ENCODE peak calls at places on chromosomes 2 and 18, in nine cellular contexts. R is fibroblast of lung, W is fibroblast of the aortic adventitia, E is A549, D is mesothelial cell of epicardium, A is RWPE2, K is GM06990, U is GM12865, C is breast epithelium. Z is an unnamed sample.

GRCh38 chr2:1835581-1836201 is 91.4 kb upstream of the PXDN start:
- DNase-seq in R (no peak), W (no peak), E (no peak), D (no peak), A (no peak), K (no peak), U (no peak), C (no peak), Z (no peak)

GRCh38 chr2:162261032-162261945 is 18.0 kb upstream of the FAP start:
- DNase-seq in R (peak), W (peak), E (no peak), D (no peak), A (no peak), K (no peak), U (peak), C (no peak), Z (peak)

GRCh38 chr18:9022397-9023170 is 79.9 kb upstream of the NDUFV2 start:
- DNase-seq in R (no peak), W (peak), E (no peak), D (no peak), A (no peak), K (no peak), U (no peak), C (no peak), Z (no peak)

GRCh38 chr2:26333286-26333685 is 12.7 kb upstream of the SELENOI start:
- DNase-seq in R (no peak), W (no peak), E (no peak), D (no peak), A (no peak), K (no peak), U (no peak), C (no peak), Z (no peak)

GRCh38 chr2:17710547-17711248 is 42.9 kb downstream of the SMC6 start:
- DNase-seq in R (no peak), W (no peak), E (no peak), D (no peak), A (no peak), K (no peak), U (no peak), C (no peak), Z (no peak)

GRCh38 chr2:95670167-95670566 is 78.4 kb downstream of the TRIM43 start:
- DNase-seq in R (peak), W (peak), E (no peak), D (no peak), A (no peak), K (no peak), U (no peak), C (no peak), Z (no peak)

GRCh38 chr18:57895182-57895581 is 92.1 kb upstream of the ATP8B1 start:
- DNase-seq in R (no peak), W (no peak), E (no peak), D (no peak), A (no peak), K (no peak), U (no peak), C (no peak), Z (no peak)

GRCh38 chr2:28661589-28662001 is 90.0 kb upstream of the PPP1CB start:
- DNase-seq in R (peak), W (peak), E (no peak), D (no peak), A (no peak), K (no peak), U (no peak), C (no peak), Z (peak)

GRCh38 chr2:3201296-3201695 is 176.3 kb downstream of the EIPR1 start:
- DNase-seq in R (no peak), W (no peak), E (no peak), D (no peak), A (no peak), K (no peak), U (no peak), C (no peak), Z (no peak)

GRCh38 chr2:54239427-54239826 is 16.6 kb downstream of the TSPYL6 start:
- DNase-seq in R (peak), W (peak), E (no peak), D (no peak), A (no peak), K (no peak), U (no peak), C (no peak), Z (peak)

GRCh38 chr2:236341721-236342120 is 77.5 kb upstream of the ASB18 start:
- DNase-seq in R (no peak), W (no peak), E (no peak), D (no peak), A (no peak), K (no peak), U (no peak), C (no peak), Z (no peak)

GRCh38 chr2:177076636-177077179 is 135.9 kb upstream of the HNRNPA3 start:
- DNase-seq in R (no peak), W (no peak), E (no peak), D (no peak), A (no peak), K (no peak), U (no peak), C (no peak), Z (no peak)

GRCh38 chr2:181902625-181903024 is 11.1 kb downstream of the ITPRID2 start:
- DNase-seq in R (no peak), W (peak), E (no peak), D (no peak), A (no peak), K (no peak), U (no peak), C (no peak), Z (no peak)

GRCh38 chr2:197310271-197310939 is at the start of gene ANKRD44:
- DNase-seq in R (peak), W (peak), E (peak), D (peak), A (peak), K (peak), U (peak), C (peak), Z (peak)

GRCh38 chr2:203936535-203936934 is at the start of gene ICOS:
- DNase-seq in R (no peak), W (no peak), E (no peak), D (no peak), A (no peak), K (no peak), U (no peak), C (no peak), Z (no peak)

DNA sequence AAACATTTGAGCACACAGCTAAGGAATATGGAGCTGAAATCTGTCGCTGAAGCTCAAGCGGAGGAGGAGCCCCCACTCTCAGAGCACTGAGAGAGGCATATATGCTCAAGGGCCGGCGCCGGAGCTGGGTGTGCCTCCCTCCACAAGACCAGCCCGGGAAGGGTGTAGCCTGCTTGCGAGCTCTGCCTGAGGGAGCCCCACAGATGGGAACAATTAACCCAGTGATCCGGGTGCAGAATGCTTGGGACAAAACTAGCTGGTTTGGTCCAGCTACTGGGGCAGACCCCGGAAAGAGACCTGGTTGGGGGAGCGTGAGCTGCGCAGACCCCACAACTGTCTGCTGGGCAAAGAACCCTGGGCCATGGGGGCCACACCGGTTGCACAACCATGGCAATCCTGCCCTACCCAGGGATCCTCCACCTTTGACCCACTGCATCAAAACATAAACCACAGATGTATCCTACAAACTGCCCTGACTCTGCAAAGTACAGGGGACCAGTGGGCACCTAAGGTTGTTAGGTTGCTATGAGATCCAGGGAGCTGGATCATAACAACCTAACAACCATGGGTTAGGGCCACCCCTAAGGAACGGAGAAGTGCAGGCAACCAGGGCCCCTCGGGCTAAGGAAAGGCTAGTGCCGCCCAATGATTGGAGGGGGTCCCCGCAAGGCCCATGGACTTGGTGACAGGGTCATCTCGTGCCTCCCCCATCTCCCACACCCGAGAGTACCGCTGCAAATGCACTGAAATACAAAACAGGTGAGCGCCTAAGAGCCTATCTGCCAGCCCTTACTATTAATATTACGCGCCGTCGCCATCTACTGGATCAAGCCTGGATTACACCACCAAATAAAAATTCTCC is 53.4 kb upstream of the SCN1A start:
- DNase-seq in R (peak), W (peak), E (peak), D (peak), A (no peak), K (peak), U (peak), C (peak), Z (no peak)
- TF ChIP-seq CTCF in R (peak), W (peak), E (peak), D (peak), A (peak), K (peak), U (peak), C (peak), Z (peak)

GRCh38 chr2:98315957-98316356 is 30.3 kb upstream of the CNGA3 start:
- DNase-seq in R (no peak), W (no peak), E (no peak), D (no peak), A (no peak), K (no peak), U (no peak), C (no peak), Z (no peak)
- TF ChIP-seq CTCF in R (no peak), W (no peak), E (no peak), D (no peak), A (no peak), K (no peak), U (no peak), C (no peak), Z (no peak)

DNA sequence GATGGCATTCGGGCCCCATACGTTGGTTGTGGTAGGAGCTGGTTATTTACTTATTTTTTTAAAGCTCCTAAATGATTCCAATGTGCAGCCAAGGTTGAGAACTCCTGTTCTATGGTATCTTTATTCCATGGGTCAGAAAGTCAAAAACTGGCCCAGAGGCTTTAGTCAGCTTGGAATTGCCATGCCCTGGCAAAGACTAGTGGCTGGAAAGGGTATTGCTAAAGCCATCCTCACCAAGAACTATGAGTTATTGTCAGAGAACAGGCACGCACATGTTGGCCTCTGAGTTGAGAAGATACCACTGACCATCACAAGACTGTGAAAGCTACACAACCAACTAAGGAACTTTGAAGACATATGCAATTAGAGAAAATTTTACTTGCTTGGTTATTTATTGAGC is 47.9 kb upstream of the ACMSD start:
- DNase-seq in R (no peak), W (no peak), E (no peak), D (no peak), A (no peak), K (no peak), U (no peak), C (no peak), Z (no peak)
- TF ChIP-seq CTCF in R (no peak), W (peak), E (no peak), D (peak), A (no peak), K (peak), U (peak), C (no peak), Z (no peak)

GRCh38 chr2:59395119-59395518 is 1154.0 kb upstream of the FANCL start:
- DNase-seq in R (no peak), W (no peak), E (no peak), D (no peak), A (no peak), K (no peak), U (no peak), C (no peak), Z (no peak)

GRCh38 chr2:59385971-59386370 is 1144.8 kb upstream of the FANCL start:
- DNase-seq in R (no peak), W (no peak), E (no peak), D (no peak), A (no peak), K (no peak), U (no peak), C (no peak), Z (no peak)

GRCh38 chr2:59389240-59389639 is 1148.1 kb upstream of the FANCL start:
- DNase-seq in R (peak), W (no peak), E (peak), D (no peak), A (peak), K (no peak), U (no peak), C (peak), Z (no peak)

GRCh38 chr2:59390581-59390980 is 1149.5 kb upstream of the FANCL start:
- DNase-seq in R (no peak), W (no peak), E (no peak), D (no peak), A (no peak), K (no peak), U (no peak), C (no peak), Z (no peak)
- TF ChIP-seq CTCF in R (no peak), W (no peak), E (no peak), D (no peak), A (no peak), K (no peak), U (no peak), C (no peak), Z (no peak)

GRCh38 chr18:40938615-40939014 is 1016.4 kb upstream of the PIK3C3 start:
- DNase-seq in R (no peak), W (no peak), E (no peak), D (no peak), A (no peak), K (no peak), U (no peak), C (no peak), Z (no peak)

GRCh38 chr18:40939636-40940035 is 1015.4 kb upstream of the PIK3C3 start:
- DNase-seq in R (no peak), W (no peak), E (no peak), D (no peak), A (no peak), K (no peak), U (no peak), C (no peak), Z (no peak)

GRCh38 chr18:40937386-40937785 is 1017.6 kb upstream of the PIK3C3 start:
- DNase-seq in R (no peak), W (no peak), E (no peak), D (no peak), A (no peak), K (no peak), U (no peak), C (no peak), Z (no peak)

GRCh38 chr18:40932862-40933261 is 1022.2 kb upstream of the PIK3C3 start:
- DNase-seq in R (no peak), W (no peak), E (no peak), D (no peak), A (no peak), K (no peak), U (no peak), C (no peak), Z (no peak)

GRCh38 chr18:40935423-40935822 is 1019.6 kb upstream of the PIK3C3 start:
- DNase-seq in R (peak), W (no peak), E (no peak), D (no peak), A (no peak), K (no peak), U (peak), C (no peak), Z (no peak)
- TF ChIP-seq CTCF in R (peak), W (peak), E (no peak), D (peak), A (peak), K (peak), U (peak), C (no peak), Z (no peak)

GRCh38 chr2:164913640-164914346 is 41.5 kb downstream of the SLC38A11 start:
- DNase-seq in R (peak), W (peak), E (no peak), D (no peak), A (no peak), K (no peak), U (no peak), C (no peak), Z (no peak)
- TF ChIP-seq CTCF in R (peak), W (peak), E (peak), D (peak), A (peak), K (peak), U (no peak), C (peak), Z (peak)

DNA sequence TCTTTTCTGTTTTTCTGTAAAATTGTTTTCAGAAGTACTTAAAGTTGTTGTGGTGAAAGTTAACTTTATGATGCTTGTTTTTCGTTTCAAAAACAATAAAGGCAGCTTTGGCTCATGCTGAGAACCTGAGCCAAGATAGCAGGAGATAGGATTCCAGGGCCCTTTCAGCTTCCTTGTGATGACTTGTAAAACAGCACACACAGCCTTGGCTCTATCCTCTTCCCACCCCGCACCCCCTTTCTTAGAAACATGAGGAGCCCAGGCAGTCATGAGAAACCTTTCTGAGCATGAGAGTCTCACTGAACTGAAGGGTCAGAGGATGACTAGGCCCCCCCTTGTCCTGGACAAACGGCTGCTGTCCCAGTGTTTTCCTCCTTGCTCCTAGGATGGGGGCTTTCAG is 12.4 kb upstream of the CHRNA1 start:
- DNase-seq in R (no peak), W (no peak), E (no peak), D (no peak), A (no peak), K (no peak), U (no peak), C (no peak), Z (no peak)
- TF ChIP-seq CTCF in R (no peak), W (no peak), E (no peak), D (no peak), A (no peak), K (no peak), U (no peak), C (no peak), Z (no peak)

GRCh38 chr2:38464971-38465788 is 88.1 kb upstream of the ATL2 start:
- DNase-seq in R (no peak), W (no peak), E (no peak), D (no peak), A (no peak), K (no peak), U (no peak), C (no peak), Z (no peak)

GRCh38 chr2:38463752-38464151 is 86.7 kb upstream of the ATL2 start:
- DNase-seq in R (no peak), W (no peak), E (no peak), D (no peak), A (no peak), K (no peak), U (no peak), C (no peak), Z (no peak)

GRCh38 chr2:38466409-38466808 is 89.3 kb upstream of the ATL2 start:
- DNase-seq in R (no peak), W (no peak), E (no peak), D (no peak), A (no peak), K (no peak), U (no peak), C (no peak), Z (no peak)

GRCh38 chr2:38466849-38467767 is 90.0 kb upstream of the ATL2 start:
- DNase-seq in R (peak), W (peak), E (no peak), D (no peak), A (no peak), K (no peak), U (no peak), C (no peak), Z (no peak)

GRCh38 chr2:38465789-38466127 is 88.7 kb upstream of the ATL2 start:
- DNase-seq in R (peak), W (no peak), E (peak), D (no peak), A (no peak), K (no peak), U (peak), C (no peak), Z (no peak)
- TF ChIP-seq CTCF in R (peak), W (peak), E (peak), D (no peak), A (peak), K (peak), U (peak), C (peak), Z (peak)

GRCh38 chr2:240136671-240137292 is 677 bp upstream of the COPS9 start:
- DNase-seq in R (no peak), W (no peak), E (no peak), D (no peak), A (peak), K (no peak), U (no peak), C (peak), Z (no peak)

GRCh38 chr2:240139011-240139441 is 1.4 kb downstream of the OTOS start:
- DNase-seq in R (no peak), W (no peak), E (no peak), D (no peak), A (peak), K (no peak), U (no peak), C (peak), Z (no peak)

GRCh38 chr2:240139666-240140393 is 628 bp downstream of the OTOS start:
- DNase-seq in R (no peak), W (no peak), E (no peak), D (no peak), A (peak), K (no peak), U (no peak), C (peak), Z (no peak)

GRCh38 chr2:240137596-240138274 is 1.6 kb upstream of the COPS9 start:
- DNase-seq in R (no peak), W (no peak), E (no peak), D (no peak), A (peak), K (no peak), U (no peak), C (peak), Z (no peak)

DNA sequence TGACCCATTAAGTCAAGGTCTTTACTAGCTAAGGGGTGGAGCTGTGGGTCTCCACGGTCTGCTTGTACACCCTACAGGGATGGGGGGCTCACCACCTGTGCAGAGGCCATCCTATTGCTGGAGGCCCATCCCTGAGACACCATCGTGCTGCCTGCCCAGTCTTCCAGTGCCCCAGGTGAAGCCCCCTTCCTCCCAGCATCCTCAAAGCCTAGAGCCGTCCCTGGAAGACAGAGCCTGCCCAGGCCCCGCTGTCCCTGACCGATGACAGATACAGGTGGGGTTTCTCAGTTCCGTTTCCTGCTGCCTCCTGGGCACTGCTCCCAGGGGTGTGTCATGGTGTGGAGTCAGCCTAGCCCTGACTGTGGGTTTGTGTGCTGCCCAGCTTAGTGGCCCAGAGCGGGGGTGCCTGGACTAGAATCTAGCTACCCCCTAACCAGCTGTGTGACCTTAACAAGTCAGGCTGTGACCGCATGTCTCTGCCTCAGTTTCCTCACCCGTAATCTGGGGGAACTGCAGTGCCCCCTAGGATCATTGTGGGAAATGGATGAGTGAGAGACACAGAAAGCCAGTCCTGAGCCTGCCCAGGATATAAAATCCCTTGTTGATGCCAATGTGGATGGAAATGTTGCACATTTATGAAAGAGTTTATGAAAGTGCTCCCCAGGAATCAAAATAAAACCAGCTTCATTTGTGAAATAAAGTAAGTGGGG is 2.0 kb downstream of the OTOS start:
- DNase-seq in R (no peak), W (peak), E (no peak), D (no peak), A (peak), K (no peak), U (no peak), C (peak), Z (no peak)
- TF ChIP-seq CTCF in R (peak), W (no peak), E (no peak), D (no peak), A (no peak), K (no peak), U (no peak), C (no peak), Z (no peak)

Z was measured in AG09319.